ENCODE peak calls at places on chromosomes 13 and 19, in five cellular contexts. One of them, this sample, is unnamed.

GRCh38 chr13:51286135-51287002 is 53.1 kb upstream of the SERPINE3 start:
- DNase-seq in cerebellar cortex: peak
- DNase-seq in GM23248: peak
- DNase-seq in fibroblast of the aortic adventitia: peak
- DNase-seq in fibroblast of pulmonary artery: peak
- DNase-seq in this sample: peak

GRCh38 chr19:2487780-2488330 is 11.9 kb downstream of the GADD45B start:
- DNase-seq in fibroblast of the aortic adventitia: no peak
- DNase-seq in GM23248: no peak
- DNase-seq in fibroblast of pulmonary artery: no peak
- DNase-seq in cerebellar cortex: no peak
- DNase-seq in this sample: no peak

GRCh38 chr13:39565036-39565949 is 37.7 kb downstream of the LHFPL6 start:
- DNase-seq in cerebellar cortex: no peak
- DNase-seq in GM23248: peak
- DNase-seq in fibroblast of pulmonary artery: peak
- DNase-seq in fibroblast of the aortic adventitia: peak
- DNase-seq in this sample: peak

GRCh38 chr13:94322925-94323324 is 156.6 kb downstream of the DCT start:
- DNase-seq in GM23248: peak
- DNase-seq in fibroblast of the aortic adventitia: no peak
- DNase-seq in fibroblast of pulmonary artery: no peak
- DNase-seq in cerebellar cortex: no peak
- DNase-seq in this sample: peak

GRCh38 chr13:95643471-95643813 is 1.1 kb downstream of the DZIP1 start:
- DNase-seq in fibroblast of the aortic adventitia: peak
- DNase-seq in fibroblast of pulmonary artery: peak
- DNase-seq in GM23248: peak
- DNase-seq in cerebellar cortex: peak
- DNase-seq in this sample: peak

GRCh38 chr13:84413016-84413415 is 530.7 kb upstream of the SLITRK1 start:
- DNase-seq in cerebellar cortex: no peak
- DNase-seq in fibroblast of pulmonary artery: no peak
- DNase-seq in GM23248: no peak
- DNase-seq in fibroblast of the aortic adventitia: no peak
- DNase-seq in this sample: peak

GRCh38 chr19:55279376-55279772 is 536 bp downstream of the HSPBP1 start:
- DNase-seq in fibroblast of the aortic adventitia: no peak
- DNase-seq in cerebellar cortex: no peak
- DNase-seq in fibroblast of pulmonary artery: no peak
- DNase-seq in GM23248: no peak
- DNase-seq in this sample: no peak

GRCh38 chr13:49549289-49549688 is 36.1 kb downstream of the RCBTB1 start:
- DNase-seq in cerebellar cortex: no peak
- DNase-seq in fibroblast of the aortic adventitia: no peak
- DNase-seq in GM23248: peak
- DNase-seq in fibroblast of pulmonary artery: no peak
- DNase-seq in this sample: no peak

GRCh38 chr19:42272535-42272897 is 3.5 kb downstream of the CIC start:
- DNase-seq in cerebellar cortex: no peak
- DNase-seq in fibroblast of the aortic adventitia: no peak
- DNase-seq in fibroblast of pulmonary artery: no peak
- DNase-seq in GM23248: no peak
- DNase-seq in this sample: no peak

GRCh38 chr19:49596954-49597702 is 6.1 kb downstream of the PRR12 start:
- DNase-seq in GM23248: no peak
- DNase-seq in fibroblast of the aortic adventitia: no peak
- DNase-seq in cerebellar cortex: no peak
- DNase-seq in fibroblast of pulmonary artery: no peak
- DNase-seq in this sample: no peak

GRCh38 chr13:34308725-34309124 is 490.8 kb downstream of the RFC3 start:
- DNase-seq in fibroblast of pulmonary artery: no peak
- DNase-seq in fibroblast of the aortic adventitia: peak
- DNase-seq in GM23248: peak
- DNase-seq in cerebellar cortex: no peak
- DNase-seq in this sample: peak

GRCh38 chr13:102580552-102581169 is 16.1 kb upstream of the TPP2 start:
- DNase-seq in cerebellar cortex: peak
- DNase-seq in GM23248: peak
- DNase-seq in fibroblast of the aortic adventitia: peak
- DNase-seq in fibroblast of pulmonary artery: peak
- DNase-seq in this sample: peak

GRCh38 chr19:35592226-35592625 is 6.3 kb downstream of the PMIS2 start:
- DNase-seq in GM23248: peak
- DNase-seq in fibroblast of pulmonary artery: peak
- DNase-seq in cerebellar cortex: peak
- DNase-seq in fibroblast of the aortic adventitia: peak
- DNase-seq in this sample: peak

GRCh38 chr13:97226788-97227627 is 4.9 kb downstream of the MBNL2 start:
- DNase-seq in GM23248: peak
- DNase-seq in fibroblast of pulmonary artery: peak
- DNase-seq in fibroblast of the aortic adventitia: no peak
- DNase-seq in cerebellar cortex: peak
- DNase-seq in this sample: peak

GRCh38 chr19:56015756-56016155 is 29.2 kb downstream of the NLRP5 start:
- DNase-seq in fibroblast of pulmonary artery: peak
- DNase-seq in cerebellar cortex: no peak
- DNase-seq in fibroblast of the aortic adventitia: no peak
- DNase-seq in GM23248: peak
- DNase-seq in this sample: peak

GRCh38 chr13:111486331-111486730 is 165.9 kb downstream of the TEX29 start:
- DNase-seq in fibroblast of the aortic adventitia: no peak
- DNase-seq in cerebellar cortex: no peak
- DNase-seq in fibroblast of pulmonary artery: no peak
- DNase-seq in GM23248: no peak
- DNase-seq in this sample: no peak

GRCh38 chr13:33070713-33071112 is 54.5 kb downstream of the KL start:
- DNase-seq in fibroblast of pulmonary artery: no peak
- DNase-seq in cerebellar cortex: no peak
- DNase-seq in GM23248: peak
- DNase-seq in fibroblast of the aortic adventitia: no peak
- DNase-seq in this sample: no peak

GRCh38 chr19:16541526-16542044 is 652 bp downstream of the CHERP start:
- DNase-seq in GM23248: peak
- DNase-seq in fibroblast of the aortic adventitia: no peak
- DNase-seq in fibroblast of pulmonary artery: peak
- DNase-seq in cerebellar cortex: no peak
- DNase-seq in this sample: peak

GRCh38 chr13:65264066-65264465 is 1966.1 kb downstream of the PCDH9 start:
- DNase-seq in GM23248: no peak
- DNase-seq in fibroblast of the aortic adventitia: no peak
- DNase-seq in cerebellar cortex: no peak
- DNase-seq in fibroblast of pulmonary artery: no peak
- DNase-seq in this sample: no peak

GRCh38 chr13:49746111-49746510 is 46.4 kb downstream of the KPNA3 start:
- DNase-seq in cerebellar cortex: no peak
- DNase-seq in fibroblast of the aortic adventitia: no peak
- DNase-seq in fibroblast of pulmonary artery: no peak
- DNase-seq in GM23248: no peak
- DNase-seq in this sample: no peak

GRCh38 chr19:48806518-48806817 is 4.4 kb downstream of the BCAT2 start:
- DNase-seq in fibroblast of pulmonary artery: no peak
- DNase-seq in cerebellar cortex: peak
- DNase-seq in GM23248: no peak
- DNase-seq in fibroblast of the aortic adventitia: no peak
- DNase-seq in this sample: peak

GRCh38 chr19:5292843-5293606 is 47.6 kb downstream of the PTPRS start:
- DNase-seq in GM23248: peak
- DNase-seq in fibroblast of pulmonary artery: peak
- DNase-seq in cerebellar cortex: peak
- DNase-seq in fibroblast of the aortic adventitia: peak
- DNase-seq in this sample: peak

GRCh38 chr19:48614436-48615144 is at the start of gene FAM83E:
- DNase-seq in fibroblast of the aortic adventitia: no peak
- DNase-seq in GM23248: peak
- DNase-seq in fibroblast of pulmonary artery: no peak
- DNase-seq in cerebellar cortex: no peak
- DNase-seq in this sample: no peak

GRCh38 chr13:44132710-44133109 is 240.9 kb upstream of the SERP2 start:
- DNase-seq in fibroblast of pulmonary artery: peak
- DNase-seq in GM23248: peak
- DNase-seq in fibroblast of the aortic adventitia: peak
- DNase-seq in cerebellar cortex: no peak
- DNase-seq in this sample: peak

GRCh38 chr19:13652810-13653590 is 111.3 kb upstream of the MRI1 start:
- DNase-seq in fibroblast of pulmonary artery: no peak
- DNase-seq in fibroblast of the aortic adventitia: no peak
- DNase-seq in GM23248: no peak
- DNase-seq in cerebellar cortex: no peak
- DNase-seq in this sample: no peak

GRCh38 chr19:29860492-29860891 is 48.7 kb downstream of the CCNE1 start:
- DNase-seq in cerebellar cortex: no peak
- DNase-seq in fibroblast of the aortic adventitia: no peak
- DNase-seq in fibroblast of pulmonary artery: no peak
- DNase-seq in GM23248: no peak
- DNase-seq in this sample: peak

GRCh38 chr19:12748489-12748888 is 3.1 kb upstream of the BEST2 start:
- DNase-seq in fibroblast of the aortic adventitia: no peak
- DNase-seq in cerebellar cortex: no peak
- DNase-seq in GM23248: no peak
- DNase-seq in fibroblast of pulmonary artery: no peak
- DNase-seq in this sample: no peak

GRCh38 chr19:35138305-35138799 is 272 bp upstream of the FXYD1 start:
- DNase-seq in cerebellar cortex: no peak
- DNase-seq in fibroblast of the aortic adventitia: peak
- DNase-seq in fibroblast of pulmonary artery: no peak
- DNase-seq in GM23248: no peak
- DNase-seq in this sample: no peak

GRCh38 chr13:80379245-80379644 is 38.3 kb upstream of the SPRY2 start:
- DNase-seq in fibroblast of pulmonary artery: peak
- DNase-seq in cerebellar cortex: no peak
- DNase-seq in fibroblast of the aortic adventitia: peak
- DNase-seq in GM23248: peak
- DNase-seq in this sample: peak

GRCh38 chr13:83386609-83387008 is 495.7 kb downstream of the SLITRK1 start:
- DNase-seq in fibroblast of pulmonary artery: no peak
- DNase-seq in cerebellar cortex: no peak
- DNase-seq in GM23248: no peak
- DNase-seq in fibroblast of the aortic adventitia: no peak
- DNase-seq in this sample: no peak

GRCh38 chr13:65656740-65657329 is 1573.3 kb downstream of the PCDH9 start:
- DNase-seq in fibroblast of pulmonary artery: peak
- DNase-seq in GM23248: peak
- DNase-seq in cerebellar cortex: peak
- DNase-seq in fibroblast of the aortic adventitia: peak
- DNase-seq in this sample: peak

GRCh38 chr19:36750066-36750691 is 22.4 kb downstream of the ZNF850 start:
- DNase-seq in fibroblast of the aortic adventitia: no peak
- DNase-seq in fibroblast of pulmonary artery: no peak
- DNase-seq in cerebellar cortex: no peak
- DNase-seq in GM23248: no peak
- DNase-seq in this sample: no peak

GRCh38 chr19:49772850-49773432 is 6.1 kb downstream of the AP2A1 start:
- DNase-seq in fibroblast of the aortic adventitia: no peak
- DNase-seq in cerebellar cortex: no peak
- DNase-seq in fibroblast of pulmonary artery: no peak
- DNase-seq in GM23248: no peak
- DNase-seq in this sample: no peak

GRCh38 chr13:100513171-100513570 is 75.4 kb downstream of the GGACT start:
- DNase-seq in cerebellar cortex: no peak
- DNase-seq in fibroblast of the aortic adventitia: no peak
- DNase-seq in GM23248: no peak
- DNase-seq in fibroblast of pulmonary artery: no peak
- DNase-seq in this sample: no peak

GRCh38 chr19:40314646-40315045 is 29.5 kb upstream of the AKT2 start:
- DNase-seq in cerebellar cortex: no peak
- DNase-seq in fibroblast of pulmonary artery: no peak
- DNase-seq in fibroblast of the aortic adventitia: no peak
- DNase-seq in GM23248: no peak
- DNase-seq in this sample: no peak

GRCh38 chr13:51681037-51681678 is 96.9 kb downstream of the WDFY2 start:
- DNase-seq in cerebellar cortex: no peak
- DNase-seq in fibroblast of the aortic adventitia: peak
- DNase-seq in fibroblast of pulmonary artery: peak
- DNase-seq in GM23248: peak
- DNase-seq in this sample: peak